ENCODE peak calls at places on chromosomes 13 and 19, in eight cellular contexts. W is activated CD4-positive, alpha-beta T cell treated with anti-CD3 and anti-CD28 coated beads, Interleukin-2, amount 50 U/mL, for 1 hour; Z is cardiac muscle cell; C is left cardiac atrium; R is ecto neural progenitor cell; S is activated CD8-positive, alpha-beta memory T cell treated with anti-CD3 and anti-CD28 coated beads for 48 hours; O is stimulated activated CD8-positive, alpha-beta memory T cell treated with anti-CD3 and anti-CD28 coated beads, Interleukin-7, amount 100 ng/mL, for 1 hour; G is OCI-LY7. H is an unnamed sample.

GRCh38 chr13:75790198-75790970 is 154.3 kb downstream of the LMO7 start:
- DNase-seq in W (no peak), Z (no peak), C (no peak), R (no peak), S (no peak), O (no peak), G (no peak), H (no peak)

GRCh38 chr19:49469828-49470614 is 4.0 kb upstream of the FLT3LG start:
- DNase-seq in W (peak), Z (no peak), C (no peak), R (no peak), S (no peak), O (peak), G (peak), H (no peak)

GRCh38 chr13:98643479-98643878 is 66.6 kb upstream of the STK24 start:
- DNase-seq in W (no peak), Z (no peak), C (no peak), R (no peak), S (no peak), O (no peak), G (no peak), H (no peak)

GRCh38 chr13:37534181-37534580 is 64.4 kb downstream of the POSTN start:
- DNase-seq in W (no peak), Z (peak), C (no peak), R (no peak), S (no peak), O (no peak), G (no peak), H (no peak)

GRCh38 chr13:99383511-99383921 is 76.3 kb upstream of the GPR183 start:
- DNase-seq in W (no peak), Z (no peak), C (no peak), R (peak), S (no peak), O (no peak), G (no peak), H (no peak)

GRCh38 chr13:76707360-76707759 is 178.8 kb downstream of the KCTD12 start:
- DNase-seq in W (no peak), Z (peak), C (no peak), R (no peak), S (no peak), O (no peak), G (no peak), H (no peak)

GRCh38 chr13:39148513-39148961 is 110.3 kb downstream of the NHLRC3 start:
- DNase-seq in W (no peak), Z (peak), C (no peak), R (no peak), S (no peak), O (no peak), G (no peak), H (peak)

GRCh38 chr19:12969292-12969988 is at the start of gene DAND5:
- DNase-seq in W (no peak), Z (no peak), C (peak), R (peak), S (no peak), O (no peak), G (no peak), H (no peak)

GRCh38 chr19:45467456-45468158 is at the start of gene FOSB:
- DNase-seq in W (peak), Z (peak), C (peak), R (peak), S (peak), O (peak), G (peak), H (peak)

GRCh38 chr19:45515081-45515624 is 7.9 kb downstream of the VASP start:
- DNase-seq in W (no peak), Z (no peak), C (peak), R (no peak), S (no peak), O (peak), G (peak), H (no peak)

GRCh38 chr19:35153701-35154534 is 617 bp upstream of the FXYD5 start:
- DNase-seq in W (peak), Z (peak), C (peak), R (peak), S (peak), O (peak), G (peak), H (no peak)

GRCh38 chr13:20525601-20526544 is at the start of gene CRYL1:
- DNase-seq in W (peak), Z (peak), C (peak), R (peak), S (peak), O (peak), G (no peak), H (peak)

GRCh38 chr19:29806098-29806866 is 5.5 kb upstream of the CCNE1 start:
- DNase-seq in W (no peak), Z (peak), C (peak), R (peak), S (no peak), O (no peak), G (no peak), H (no peak)

GRCh38 chr19:12194827-12195500 is 32.1 kb downstream of the ZNF136 start:
- DNase-seq in W (peak), Z (peak), C (peak), R (no peak), S (peak), O (peak), G (no peak), H (peak)

GRCh38 chr19:30371960-30372824 is at the start of gene ZNF536:
- DNase-seq in W (no peak), Z (no peak), C (no peak), R (no peak), S (no peak), O (no peak), G (no peak), H (no peak)

GRCh38 chr13:76799696-76800095 is 86.5 kb downstream of the KCTD12 start:
- DNase-seq in W (no peak), Z (peak), C (no peak), R (no peak), S (no peak), O (no peak), G (no peak), H (no peak)

GRCh38 chr19:1923319-1923718 is 17.7 kb upstream of the CSNK1G2 start:
- DNase-seq in W (peak), Z (no peak), C (no peak), R (no peak), S (no peak), O (no peak), G (peak), H (no peak)

GRCh38 chr19:1672038-1672768 is 19.8 kb upstream of the TCF3 start:
- DNase-seq in W (peak), Z (peak), C (peak), R (peak), S (no peak), O (no peak), G (peak), H (no peak)

GRCh38 chr19:35689836-35690235 is 14.5 kb upstream of the ZBTB32 start:
- DNase-seq in W (no peak), Z (no peak), C (no peak), R (no peak), S (no peak), O (no peak), G (no peak), H (no peak)

GRCh38 chr19:40335855-40336700 is 12.1 kb downstream of the C19orf47 start:
- DNase-seq in W (no peak), Z (no peak), C (no peak), R (no peak), S (no peak), O (no peak), G (no peak), H (no peak)

GRCh38 chr19:57171551-57172081 is 4.3 kb upstream of the DUXA start:
- DNase-seq in W (peak), Z (peak), C (peak), R (peak), S (no peak), O (no peak), G (no peak), H (no peak)

GRCh38 chr19:6632002-6632621 is 37.8 kb downstream of the TNFSF14 start:
- DNase-seq in W (peak), Z (peak), C (peak), R (peak), S (peak), O (peak), G (peak), H (no peak)

GRCh38 chr13:32582991-32583390 is 3.3 kb upstream of the PDS5B start:
- DNase-seq in W (no peak), Z (no peak), C (no peak), R (no peak), S (no peak), O (no peak), G (no peak), H (no peak)

GRCh38 chr13:39297664-39298171 is 259.5 kb downstream of the NHLRC3 start:
- DNase-seq in W (no peak), Z (no peak), C (no peak), R (no peak), S (no peak), O (no peak), G (no peak), H (no peak)

GRCh38 chr19:40578442-40578908 is 1.8 kb downstream of the SHKBP1 start:
- DNase-seq in W (no peak), Z (peak), C (no peak), R (no peak), S (no peak), O (no peak), G (peak), H (no peak)

GRCh38 chr13:25478186-25478585 is 106.4 kb downstream of the ATP8A2 start:
- DNase-seq in W (no peak), Z (peak), C (no peak), R (no peak), S (no peak), O (no peak), G (no peak), H (no peak)

GRCh38 chr19:53586277-53586691 is 45.5 kb upstream of the DPRX start:
- DNase-seq in W (no peak), Z (no peak), C (no peak), R (no peak), S (no peak), O (no peak), G (no peak), H (no peak)

GRCh38 chr19:35545855-35546381 is 492 bp downstream of the TMEM147 start:
- DNase-seq in W (peak), Z (peak), C (peak), R (no peak), S (peak), O (no peak), G (peak), H (no peak)

GRCh38 chr19:15432018-15432494 is 13.3 kb upstream of the AKAP8L start:
- DNase-seq in W (no peak), Z (peak), C (no peak), R (no peak), S (no peak), O (no peak), G (peak), H (no peak)

GRCh38 chr13:110712849-110713641 is 455 bp upstream of the ING1 start:
- DNase-seq in W (peak), Z (peak), C (peak), R (peak), S (peak), O (peak), G (peak), H (peak)

GRCh38 chr19:6481541-6482342 is at the start of gene DENND1C:
- DNase-seq in W (peak), Z (peak), C (no peak), R (peak), S (peak), O (no peak), G (peak), H (no peak)

GRCh38 chr19:44050740-44051653 is 839 bp upstream of the ZNF223 start:
- DNase-seq in W (peak), Z (peak), C (no peak), R (no peak), S (no peak), O (no peak), G (no peak), H (no peak)

GRCh38 chr13:44676534-44676933 is 100.4 kb upstream of the TSC22D1 start:
- DNase-seq in W (no peak), Z (peak), C (no peak), R (no peak), S (no peak), O (no peak), G (no peak), H (no peak)

GRCh38 chr13:30743319-30744055 is 8.1 kb downstream of the ALOX5AP start:
- DNase-seq in W (no peak), Z (peak), C (peak), R (no peak), S (no peak), O (no peak), G (no peak), H (no peak)

GRCh38 chr19:8615022-8615421 is 4.5 kb upstream of the ADAMTS10 start:
- DNase-seq in W (no peak), Z (no peak), C (no peak), R (no peak), S (no peak), O (no peak), G (no peak), H (no peak)

GRCh38 chr13:93080587-93080986 is 146.0 kb upstream of the GPC6 start:
- DNase-seq in W (no peak), Z (peak), C (no peak), R (no peak), S (no peak), O (no peak), G (no peak), H (no peak)

H was measured in cerebellar nuclear complex.